ENCODE peak calls at places on chromosomes 1 and 21, in eight cellular contexts. C, I, K, Q, S, X, Y and R are unnamed samples.

GRCh38 chr1:98086156-98086555 is 165.3 kb upstream of the DPYD start:
- DNase-seq in X (no peak), Q (no peak), Y (no peak), K (no peak), C (no peak), I (peak), S (no peak), R (no peak)

GRCh38 chr21:41112740-41113692 is 54.9 kb upstream of the BACE2 start:
- DNase-seq in C (no peak), X (peak), Y (no peak), K (peak), Q (peak), S (no peak), I (peak), R (no peak)

GRCh38 chr1:113021430-113022085 is 51.4 kb upstream of the LRIG2 start:
- DNase-seq in S (no peak), Y (no peak), I (peak), K (no peak), X (no peak), Q (no peak), C (no peak), R (no peak)

GRCh38 chr1:231776006-231776707 is 149.6 kb downstream of the DISC1 start:
- DNase-seq in Y (no peak), X (no peak), Q (no peak), C (no peak), K (no peak), S (no peak), I (peak), R (no peak)

GRCh38 chr1:36024761-36025303 is 59.1 kb upstream of the TEKT2 start:
- DNase-seq in S (no peak), Y (no peak), Q (no peak), C (no peak), K (no peak), X (no peak), I (peak), R (no peak)

GRCh38 chr1:68791800-68792199 is 294.9 kb upstream of the DEPDC1 start:
- DNase-seq in X (no peak), Y (no peak), Q (no peak), C (no peak), K (no peak), S (no peak), I (no peak), R (no peak)

GRCh38 chr1:37484325-37485051 is 10.1 kb downstream of the ZC3H12A start:
- DNase-seq in K (no peak), I (no peak), Y (no peak), C (no peak), X (no peak), S (no peak), Q (no peak), R (no peak)

GRCh38 chr1:78176448-78176847 is 130.7 kb downstream of the GIPC2 start:
- DNase-seq in K (no peak), Q (peak), X (peak), I (peak), S (no peak), C (no peak), Y (no peak), R (no peak)

GRCh38 chr1:48619529-48619928 is 147.5 kb upstream of the SPATA6 start:
- DNase-seq in X (peak), K (peak), Y (no peak), I (peak), S (no peak), C (peak), Q (peak), R (no peak)

GRCh38 chr1:56931686-56932085 is 34.1 kb downstream of the C8B start:
- DNase-seq in Y (no peak), Q (no peak), X (no peak), K (no peak), C (no peak), I (no peak), S (no peak), R (no peak)

GRCh38 chr1:172390620-172391491 is 29.6 kb upstream of the C1orf105 start:
- DNase-seq in K (peak), C (peak), I (no peak), X (no peak), Y (no peak), Q (no peak), S (no peak), R (no peak)

GRCh38 chr1:227938911-227939790 is 8.6 kb downstream of the WNT9A start:
- DNase-seq in X (no peak), I (no peak), K (peak), Q (no peak), Y (no peak), S (no peak), C (no peak), R (no peak)